ENCODE peak calls at places on chromosome 6, in four cellular contexts. J is uterus, M is astrocyte of the spinal cord, C is endothelial cell. P is an unnamed sample.

GRCh38 chr6:63268574-63268973 is 51.2 kb downstream of the LGSN start:
- DNase-seq in C (no peak), M (no peak), J (no peak), P (no peak)

GRCh38 chr6:156977527-156978291 is 200.5 kb downstream of the ARID1B start:
- DNase-seq in M (peak; percentile 30), C (no peak), J (peak; percentile 40), P (no peak)

GRCh38 chr6:39934060-39934757 is at the start of gene MOCS1:
- DNase-seq in J (peak; percentile 80), M (peak; percentile 50), C (peak; percentile 74), P (no peak)

GRCh38 chr6:139378882-139379341 is 4.5 kb upstream of the CITED2 start:
- DNase-seq in J (no peak), C (no peak), M (peak; percentile 29), P (no peak)

GRCh38 chr6:132666118-132666517 is 7.1 kb upstream of the TAAR1 start:
- DNase-seq in M (no peak), C (no peak), J (no peak), P (no peak)

GRCh38 chr6:41678511-41679084 is 40.3 kb downstream of the MDFI start:
- DNase-seq in C (no peak), M (no peak), J (no peak), P (no peak)

GRCh38 chr6:4607026-4607704 is 169.0 kb upstream of the CDYL start:
- DNase-seq in J (peak; percentile 51), C (no peak), M (peak; percentile 93), P (no peak)

GRCh38 chr6:16707101-16707783 is 54.0 kb downstream of the ATXN1 start:
- DNase-seq in C (no peak), J (no peak), M (no peak), P (no peak)

GRCh38 chr6:151121900-151122299 is 117.9 kb upstream of the AKAP12 start:
- DNase-seq in C (no peak), M (no peak), J (peak; percentile 29), P (no peak)

GRCh38 chr6:18533793-18534192 is 146.6 kb downstream of the RNF144B start:
- DNase-seq in J (no peak), M (no peak), C (no peak), P (no peak)

GRCh38 chr6:170575250-170575649 is 9.2 kb downstream of the PDCD2 start:
- DNase-seq in M (no peak), J (no peak), C (no peak), P (no peak)
- TF ChIP-seq CTCF in M (peak; percentile 38), J (no peak), C (no peak), P (peak; percentile 26)

DNA sequence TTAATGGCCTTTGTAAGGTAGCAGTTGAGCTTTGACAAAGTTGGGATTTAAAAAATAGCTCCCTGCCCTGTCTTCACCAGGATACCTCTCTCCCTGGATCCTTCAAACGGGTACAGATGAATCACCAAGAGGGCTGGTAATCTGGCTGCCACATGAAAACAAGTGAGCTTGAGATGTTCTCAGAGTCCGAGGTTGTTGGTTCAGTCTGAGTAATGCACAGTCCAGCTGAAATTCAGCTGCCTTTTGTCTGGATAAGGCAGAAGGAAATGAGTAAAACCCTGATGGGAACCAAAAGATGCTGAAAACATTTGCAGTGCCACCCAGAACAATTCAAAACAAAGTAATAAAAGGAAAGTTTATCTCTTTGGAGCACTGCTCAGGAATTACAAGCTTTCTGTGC is 86.8 kb downstream of the GJA1 start:
- DNase-seq in J (no peak), C (no peak), M (peak; percentile 97), P (peak; percentile 93)
- TF ChIP-seq CTCF in J (no peak), C (no peak), M (no peak), P (no peak)

GRCh38 chr6:107419747-107420146 is 39.6 kb downstream of the PDSS2 start:
- DNase-seq in J (no peak), M (peak; percentile 20), C (no peak), P (no peak)

GRCh38 chr6:107416179-107416578 is 43.2 kb downstream of the PDSS2 start:
- DNase-seq in M (no peak), C (no peak), J (no peak), P (no peak)

GRCh38 chr6:107421696-107422256 is 37.6 kb downstream of the PDSS2 start:
- DNase-seq in C (no peak), M (no peak), J (no peak), P (no peak)

GRCh38 chr6:107414246-107414645 is 45.1 kb downstream of the PDSS2 start:
- DNase-seq in M (no peak), C (no peak), J (no peak), P (no peak)

GRCh38 chr6:107418118-107418517 is 41.2 kb downstream of the PDSS2 start:
- DNase-seq in C (no peak), M (no peak), J (no peak), P (no peak)
- TF ChIP-seq CTCF in C (peak; percentile 16), M (peak; percentile 49), J (no peak), P (peak; percentile 42)

GRCh38 chr6:52590634-52590985 is 13.8 kb upstream of the TRAM2 start:
- DNase-seq in M (no peak), C (no peak), J (no peak), P (no peak)
- TF ChIP-seq CTCF in M (no peak), C (no peak), J (no peak), P (no peak)

GRCh38 chr6:143675327-143675900 is 2.4 kb upstream of the PHACTR2 start:
- DNase-seq in M (no peak), C (no peak), J (no peak), P (no peak)

GRCh38 chr6:143677891-143678737 is at the start of gene PHACTR2:
- DNase-seq in C (peak; percentile 84), J (peak; percentile 76), M (peak; percentile 84), P (no peak)

GRCh38 chr6:143675946-143676345 is 1.8 kb upstream of the PHACTR2 start:
- DNase-seq in M (peak; percentile 38), J (no peak), C (no peak), P (no peak)

GRCh38 chr6:143677577-143677890 is 231 bp upstream of the PHACTR2 start:
- DNase-seq in J (no peak), C (no peak), M (peak; percentile 29), P (no peak)

GRCh38 chr6:143676437-143677045 is 1.2 kb upstream of the PHACTR2 start:
- DNase-seq in M (no peak), C (no peak), J (no peak), P (no peak)
- TF ChIP-seq CTCF in M (no peak), C (no peak), J (no peak), P (no peak)

DNA sequence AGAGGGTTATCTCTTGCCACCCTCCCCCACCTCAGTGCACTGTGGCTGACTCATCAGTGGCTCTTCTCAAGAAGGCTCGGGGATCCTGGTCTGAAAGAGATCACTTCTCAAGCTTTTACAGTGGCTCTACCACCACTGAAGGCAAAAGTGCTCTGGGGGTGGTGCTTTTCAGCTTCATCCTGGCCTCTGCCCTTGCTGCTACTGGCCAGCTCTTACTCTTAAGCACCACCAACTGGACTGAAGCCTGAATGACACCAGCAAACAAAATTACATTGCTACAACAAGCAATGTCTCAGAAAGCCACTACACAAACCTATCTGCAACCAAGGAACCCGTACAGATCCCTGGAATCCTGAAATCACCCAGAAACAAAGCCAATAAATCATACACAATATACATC is 402.1 kb downstream of the EPHA7 start:
- DNase-seq in C (no peak), J (no peak), M (peak; percentile 8), P (no peak)
- TF ChIP-seq CTCF in C (no peak), J (no peak), M (peak; percentile 35), P (no peak)